ENCODE peak calls at places on chromosomes 16 and 17, in six cellular contexts. N is AG04450; G is heart right ventricle; Y is left ventricle myocardium inferior; R is body of pancreas; T is CD8-positive, alpha-beta T cell. Z is an unnamed sample.

GRCh38 chr16:77499373-77500285 is 64.8 kb upstream of the ADAMTS18 start:
- DNase-seq in T (no peak), G (peak), Y (peak), N (no peak), R (no peak), Z (no peak)

GRCh38 chr17:44636562-44636961 is 19.7 kb upstream of the MEIOC start:
- DNase-seq in G (no peak), Y (no peak), T (no peak), N (peak), R (no peak), Z (no peak)

GRCh38 chr16:13897806-13898205 is 22.1 kb upstream of the ERCC4 start:
- DNase-seq in G (no peak), R (no peak), Y (no peak), T (no peak), N (no peak), Z (no peak)

GRCh38 chr16:29775742-29776408 is 2.2 kb upstream of the ZG16 start:
- DNase-seq in Y (no peak), N (no peak), R (no peak), T (no peak), G (no peak), Z (no peak)

GRCh38 chr16:76800196-76800595 is 390.8 kb upstream of the MON1B start:
- DNase-seq in G (no peak), T (no peak), R (no peak), N (no peak), Y (no peak), Z (no peak)

GRCh38 chr17:54968954-54969400 is 412 bp downstream of the STXBP4 start:
- DNase-seq in Y (no peak), G (no peak), T (no peak), R (peak), N (no peak), Z (peak)

GRCh38 chr16:9139965-9140364 is 48.5 kb downstream of the HAPSTR1 start:
- DNase-seq in T (no peak), R (no peak), G (no peak), N (no peak), Y (no peak), Z (no peak)

GRCh38 chr17:11598274-11599221 is at the start of gene DNAH9:
- DNase-seq in Y (peak), N (no peak), G (peak), T (no peak), R (peak), Z (peak)

GRCh38 chr17:50841949-50842354 is 6.6 kb downstream of the WFIKKN2 start:
- DNase-seq in N (no peak), R (peak), Y (peak), T (peak), G (peak), Z (peak)

GRCh38 chr16:50448522-50448921 is 79.7 kb upstream of the BRD7 start:
- DNase-seq in G (no peak), N (no peak), Y (no peak), R (no peak), T (no peak), Z (no peak)
- TF ChIP-seq CTCF in G (no peak), N (no peak), Y (no peak), R (no peak), T (no peak), Z (no peak)

GRCh38 chr17:64004903-64005733 is 7.0 kb downstream of the PRR29 start:
- DNase-seq in N (no peak), G (no peak), T (no peak), Y (no peak), R (no peak), Z (no peak)
- H3K27ac ChIP-seq in N (no peak), G (peak), T (no peak), Y (peak), R (no peak), Z (no peak)

GRCh38 chr17:58210922-58211321 is 8.1 kb downstream of the MKS1 start:
- DNase-seq in T (no peak), N (no peak), Y (no peak), R (no peak), G (no peak), Z (no peak)
- TF ChIP-seq CTCF in T (no peak), N (no peak), Y (no peak), R (no peak), G (no peak), Z (no peak)

DNA sequence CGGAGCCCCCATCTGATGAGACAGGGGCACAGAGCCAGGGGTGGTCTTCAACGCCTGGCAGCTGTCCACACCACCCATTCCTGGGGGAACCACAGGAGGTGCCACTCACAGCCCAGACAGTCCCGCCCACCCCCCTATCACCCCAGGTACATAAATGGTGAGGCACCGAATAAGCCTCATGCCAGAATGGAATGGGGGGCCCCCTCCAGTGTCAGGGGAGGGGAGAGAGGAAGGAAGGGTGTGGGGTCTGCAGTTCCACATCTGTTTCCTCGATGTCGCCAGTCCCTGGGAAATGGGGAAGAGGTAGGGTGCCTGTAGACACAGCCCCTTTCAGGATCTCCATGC is 1.7 kb downstream of the TMC6 start:
- DNase-seq in Y (no peak), T (no peak), G (no peak), N (no peak), R (no peak), Z (no peak)
- H3K27ac ChIP-seq in Y (peak), T (peak), G (peak), N (no peak), R (peak), Z (peak)

GRCh38 chr16:55406651-55407050 is 72.3 kb upstream of the MMP2 start:
- DNase-seq in Y (no peak), N (no peak), G (no peak), T (no peak), R (no peak), Z (no peak)
- TF ChIP-seq CTCF in Y (no peak), N (no peak), G (no peak), T (no peak), R (no peak), Z (no peak)

GRCh38 chr17:17710355-17710727 is 29.1 kb downstream of the RAI1 start:
- DNase-seq in G (no peak), R (no peak), N (no peak), T (no peak), Y (no peak), Z (no peak)
- H3K27ac ChIP-seq in G (no peak), R (peak), N (peak), T (no peak), Y (no peak), Z (peak)

GRCh38 chr16:85719605-85720318 is 31.0 kb upstream of the GINS2 start:
- DNase-seq in N (no peak), T (no peak), Y (no peak), R (no peak), G (no peak), Z (no peak)

GRCh38 chr16:85717393-85718152 is 28.8 kb upstream of the GINS2 start:
- DNase-seq in R (peak), T (peak), Y (peak), N (no peak), G (peak), Z (peak)

GRCh38 chr16:85718153-85718477 is 29.4 kb upstream of the GINS2 start:
- DNase-seq in G (no peak), N (no peak), Y (no peak), R (no peak), T (no peak), Z (no peak)

GRCh38 chr16:85720319-85720637 is 30.6 kb downstream of the C16orf74 start:
- DNase-seq in R (peak), Y (peak), T (no peak), N (no peak), G (no peak), Z (no peak)

DNA sequence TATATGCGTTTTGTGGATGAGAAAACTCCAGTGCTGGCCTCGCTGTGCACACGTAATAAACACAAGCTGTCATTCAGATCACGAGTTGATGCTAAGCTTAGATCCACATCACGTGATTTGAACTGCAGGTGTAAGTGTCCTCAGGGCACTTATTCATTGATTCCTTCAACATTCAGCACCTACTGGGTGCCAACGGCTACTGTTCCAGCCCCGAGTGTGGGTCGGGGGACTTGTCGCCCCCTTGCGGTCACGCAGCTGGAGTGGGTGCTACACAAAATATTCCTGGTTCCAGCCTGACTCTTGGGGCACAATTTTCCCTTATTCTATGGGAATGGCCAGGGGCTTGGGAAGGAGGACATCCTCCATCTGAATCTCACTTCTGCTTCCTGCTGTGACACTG is 29.9 kb upstream of the GINS2 start:
- DNase-seq in G (no peak), N (no peak), T (no peak), Y (no peak), R (no peak), Z (no peak)
- TF ChIP-seq CTCF in G (peak), N (peak), T (no peak), Y (peak), R (peak), Z (no peak)

GRCh38 chr17:81550830-81551457 is 1.2 kb downstream of the FAAP100 start:
- DNase-seq in R (no peak), N (no peak), T (no peak), G (peak), Y (no peak), Z (no peak)

GRCh38 chr17:81551458-81552243 is 502 bp downstream of the FAAP100 start:
- DNase-seq in T (no peak), Y (no peak), G (peak), N (no peak), R (no peak), Z (no peak)

GRCh38 chr17:81553616-81554181 is 1.5 kb upstream of the FAAP100 start:
- DNase-seq in T (no peak), Y (no peak), G (no peak), R (no peak), N (peak), Z (no peak)

GRCh38 chr17:81553018-81553615 is 964 bp upstream of the FAAP100 start:
- DNase-seq in R (peak), G (peak), T (peak), Y (peak), N (no peak), Z (no peak)

GRCh38 chr17:81552244-81553017 is at the start of gene FAAP100:
- DNase-seq in Y (peak), R (peak), T (peak), G (peak), N (no peak), Z (peak)
- H3K27ac ChIP-seq in Y (peak), R (peak), T (peak), G (peak), N (peak), Z (peak)

GRCh38 chr17:77237232-77238008 is 96.7 kb downstream of the SEC14L1 start:
- DNase-seq in R (no peak), T (no peak), N (no peak), G (no peak), Y (no peak), Z (no peak)
- TF ChIP-seq CTCF in R (no peak), T (no peak), N (no peak), G (no peak), Y (no peak), Z (no peak)

Z was measured in dorsolateral prefrontal cortex.